ENCODE peak calls at places on chromosome 22, in nine cellular contexts. P is activated CD4-positive, CD25-positive, alpha-beta regulatory T cell treated with anti-CD3 and anti-CD28 coated beads, Interleukin-2, amount 50 U/mL, for 72 hours; F is activated CD8-positive, alpha-beta memory T cell treated with anti-CD3 and anti-CD28 coated beads for 1 hour; Q is RPMI7951; O is H54; Y is T-helper 2 cell treated with Interferon-gamma antibody and Interleukin-4, amounts not matched to agents 5 μg/mL and 100 μg/mL, for 36 hours; K is astrocyte of the spinal cord; B is Peyer's patch; H is stimulated activated naive CD8-positive, alpha-beta T cell treated with anti-CD3 and anti-CD28 coated beads, Interleukin-15, Interleukin-2, amounts not matched to agents 100 U/mL and 50 U/mL, for 24 hours. V is an unnamed sample.

GRCh38 chr22:27487600-27488450 is 313.7 kb downstream of the MN1 start:
- DNase-seq in P (no peak), H (no peak), O (no peak), F (no peak), K (peak), B (no peak), Q (no peak), Y (no peak), V (no peak)

GRCh38 chr22:33400061-33400840 is 342.1 kb upstream of the SYN3 start:
- DNase-seq in F (no peak), H (no peak), B (no peak), Q (no peak), O (no peak), K (no peak), P (no peak), Y (no peak), V (no peak)

GRCh38 chr22:40976866-40977700 is 25.9 kb downstream of the RBX1 start:
- DNase-seq in K (no peak), F (no peak), P (no peak), Y (no peak), Q (no peak), H (no peak), B (no peak), O (no peak), V (no peak)

GRCh38 chr22:24407278-24407665 is 20.1 kb upstream of the ADORA2A start:
- DNase-seq in O (no peak), P (no peak), H (peak), Y (no peak), B (no peak), F (no peak), Q (no peak), K (no peak), V (peak)

GRCh38 chr22:30459206-30460052 is 12.4 kb downstream of the SEC14L3 start:
- DNase-seq in Y (no peak), K (peak), H (peak), B (no peak), P (no peak), Q (peak), F (no peak), O (no peak), V (no peak)

GRCh38 chr22:48500481-48501230 is 1327.0 kb downstream of the BRD1 start:
- DNase-seq in P (no peak), K (peak), H (no peak), Y (no peak), Q (no peak), O (no peak), F (no peak), B (no peak), V (no peak)

GRCh38 chr22:24128024-24128423 is 53.3 kb upstream of the SUSD2 start:
- DNase-seq in F (no peak), O (no peak), Y (no peak), P (no peak), H (no peak), B (no peak), K (no peak), Q (no peak), V (no peak)

GRCh38 chr22:50695421-50696250 is 23.0 kb downstream of the SHANK3 start:
- DNase-seq in H (no peak), Y (no peak), F (no peak), Q (no peak), P (no peak), B (no peak), K (no peak), O (no peak), V (no peak)

GRCh38 chr22:46073683-46074504 is 76.4 kb upstream of the PPARA start:
- DNase-seq in O (no peak), H (no peak), B (no peak), Y (no peak), P (no peak), F (no peak), K (peak), Q (peak), V (no peak)

GRCh38 chr22:26553056-26553752 is 36.7 kb downstream of the TPST2 start:
- DNase-seq in O (peak), F (no peak), B (no peak), Y (no peak), P (no peak), K (peak), Q (peak), H (no peak), V (no peak)

GRCh38 chr22:17972385-17973181 is 51.8 kb downstream of the MICAL3 start:
- DNase-seq in H (no peak), Y (no peak), P (no peak), K (peak), O (peak), Q (peak), F (no peak), B (no peak), V (no peak)

GRCh38 chr22:37338539-37339246 is 56.4 kb downstream of the CYTH4 start:
- DNase-seq in H (no peak), Q (no peak), F (no peak), K (no peak), Y (no peak), O (no peak), P (no peak), B (no peak), V (no peak)

GRCh38 chr22:31044262-31044861 is 36.8 kb upstream of the SMTN start:
- DNase-seq in F (no peak), P (no peak), Q (peak), Y (no peak), B (peak), O (no peak), H (no peak), K (no peak), V (no peak)

GRCh38 chr22:30325065-30325720 is 1.5 kb downstream of the TBC1D10A start:
- DNase-seq in Q (peak), Y (no peak), F (no peak), B (no peak), H (no peak), O (peak), K (peak), P (no peak), V (no peak)

GRCh38 chr22:43823353-43823908 is 11.3 kb upstream of the EFCAB6 start:
- DNase-seq in B (no peak), H (no peak), P (no peak), Y (no peak), F (no peak), K (no peak), O (no peak), Q (no peak), V (no peak)

GRCh38 chr22:48846200-48846599 is 981.5 kb downstream of the BRD1 start:
- DNase-seq in H (no peak), B (no peak), O (no peak), F (no peak), K (no peak), Y (no peak), P (no peak), Q (no peak), V (no peak)

GRCh38 chr22:39574779-39575551 is 4.4 kb downstream of the CACNA1I start:
- DNase-seq in B (no peak), Q (peak), K (peak), Y (no peak), O (peak), F (no peak), P (no peak), H (no peak), V (no peak)

GRCh38 chr22:41315586-41315985 is 14.3 kb downstream of the ZC3H7B start:
- DNase-seq in H (no peak), Y (no peak), Q (no peak), P (no peak), O (no peak), K (no peak), B (no peak), F (no peak), V (no peak)

V was measured in activated naive CD8-positive, alpha-beta T cell treated with anti-CD3 and anti-CD28 coated beads, Interleukin-2, amount 10 ng/mL, durations not matched to agents 7 days and 5 days.